ENCODE peak calls at places on chromosomes 6 and 20, in five cellular contexts. One of them, this sample, is unnamed.

GRCh38 chr20:51574248-51575033 is 31.9 kb upstream of the NFATC2 start:
- DNase-seq in naive thymus-derived CD4-positive, alpha-beta T cell: no peak
- DNase-seq in hepatocyte: no peak
- DNase-seq in thoracic aorta: no peak
- DNase-seq in CD4-positive, alpha-beta memory T cell: no peak
- DNase-seq in this sample: no peak

GRCh38 chr6:69696273-69696672 is 100.5 kb downstream of the LMBRD1 start:
- DNase-seq in naive thymus-derived CD4-positive, alpha-beta T cell: no peak
- DNase-seq in hepatocyte: no peak
- DNase-seq in thoracic aorta: no peak
- DNase-seq in CD4-positive, alpha-beta memory T cell: no peak
- DNase-seq in this sample: no peak

GRCh38 chr6:3139090-3139903 is 18.0 kb downstream of the TUBB2A start:
- DNase-seq in naive thymus-derived CD4-positive, alpha-beta T cell: no peak
- DNase-seq in hepatocyte: peak
- DNase-seq in thoracic aorta: no peak
- DNase-seq in CD4-positive, alpha-beta memory T cell: no peak
- DNase-seq in this sample: no peak

GRCh38 chr20:21507275-21508229 is 6.3 kb downstream of the NKX2-2 start:
- DNase-seq in naive thymus-derived CD4-positive, alpha-beta T cell: no peak
- DNase-seq in hepatocyte: no peak
- DNase-seq in thoracic aorta: no peak
- DNase-seq in CD4-positive, alpha-beta memory T cell: no peak
- DNase-seq in this sample: no peak

GRCh38 chr6:1372690-1373089 is 16.7 kb upstream of the FOXF2 start:
- DNase-seq in naive thymus-derived CD4-positive, alpha-beta T cell: no peak
- DNase-seq in hepatocyte: no peak
- DNase-seq in thoracic aorta: no peak
- DNase-seq in CD4-positive, alpha-beta memory T cell: no peak
- DNase-seq in this sample: no peak

GRCh38 chr6:147566244-147566898 is 57.9 kb downstream of the SAMD5 start:
- DNase-seq in naive thymus-derived CD4-positive, alpha-beta T cell: no peak
- DNase-seq in hepatocyte: no peak
- DNase-seq in thoracic aorta: no peak
- DNase-seq in CD4-positive, alpha-beta memory T cell: no peak
- DNase-seq in this sample: no peak

GRCh38 chr6:53033764-53034163 is 31.4 kb upstream of the FBXO9 start:
- DNase-seq in naive thymus-derived CD4-positive, alpha-beta T cell: no peak
- DNase-seq in hepatocyte: no peak
- DNase-seq in thoracic aorta: no peak
- DNase-seq in CD4-positive, alpha-beta memory T cell: no peak
- DNase-seq in this sample: no peak

GRCh38 chr20:63580796-63581461 is 6.9 kb upstream of the HELZ2 start:
- DNase-seq in naive thymus-derived CD4-positive, alpha-beta T cell: peak
- DNase-seq in hepatocyte: peak
- DNase-seq in thoracic aorta: no peak
- DNase-seq in CD4-positive, alpha-beta memory T cell: peak
- DNase-seq in this sample: peak

GRCh38 chr6:101249470-101249869 is 144.0 kb upstream of the GRIK2 start:
- DNase-seq in naive thymus-derived CD4-positive, alpha-beta T cell: no peak
- DNase-seq in hepatocyte: no peak
- DNase-seq in thoracic aorta: no peak
- DNase-seq in CD4-positive, alpha-beta memory T cell: no peak
- DNase-seq in this sample: no peak

GRCh38 chr6:14077193-14077853 is 40.2 kb upstream of the CD83 start:
- DNase-seq in naive thymus-derived CD4-positive, alpha-beta T cell: no peak
- DNase-seq in hepatocyte: no peak
- DNase-seq in thoracic aorta: no peak
- DNase-seq in CD4-positive, alpha-beta memory T cell: no peak
- DNase-seq in this sample: no peak

GRCh38 chr6:26592649-26593048 is 4.1 kb upstream of the ABT1 start:
- DNase-seq in naive thymus-derived CD4-positive, alpha-beta T cell: no peak
- DNase-seq in hepatocyte: no peak
- DNase-seq in thoracic aorta: no peak
- DNase-seq in CD4-positive, alpha-beta memory T cell: no peak
- DNase-seq in this sample: no peak

GRCh38 chr6:122580731-122581130 is 29.5 kb upstream of the PKIB start:
- DNase-seq in naive thymus-derived CD4-positive, alpha-beta T cell: no peak
- DNase-seq in hepatocyte: no peak
- DNase-seq in thoracic aorta: no peak
- DNase-seq in CD4-positive, alpha-beta memory T cell: no peak
- DNase-seq in this sample: no peak

GRCh38 chr20:46088409-46089075 is 1.2 kb downstream of the NCOA5 start:
- DNase-seq in naive thymus-derived CD4-positive, alpha-beta T cell: no peak
- DNase-seq in hepatocyte: peak
- DNase-seq in thoracic aorta: no peak
- DNase-seq in CD4-positive, alpha-beta memory T cell: no peak
- DNase-seq in this sample: peak

GRCh38 chr20:4665591-4665990 is 56.1 kb upstream of the PRND start:
- DNase-seq in naive thymus-derived CD4-positive, alpha-beta T cell: no peak
- DNase-seq in hepatocyte: no peak
- DNase-seq in thoracic aorta: no peak
- DNase-seq in CD4-positive, alpha-beta memory T cell: no peak
- DNase-seq in this sample: no peak

GRCh38 chr6:168676552-168677317 is 235.8 kb downstream of the SMOC2 start:
- DNase-seq in naive thymus-derived CD4-positive, alpha-beta T cell: no peak
- DNase-seq in hepatocyte: no peak
- DNase-seq in thoracic aorta: no peak
- DNase-seq in CD4-positive, alpha-beta memory T cell: no peak
- DNase-seq in this sample: no peak

GRCh38 chr6:37862992-37863391 is 43.5 kb downstream of the ZFAND3 start:
- DNase-seq in naive thymus-derived CD4-positive, alpha-beta T cell: no peak
- DNase-seq in hepatocyte: no peak
- DNase-seq in thoracic aorta: no peak
- DNase-seq in CD4-positive, alpha-beta memory T cell: no peak
- DNase-seq in this sample: no peak

GRCh38 chr20:45282700-45283528 is 23.7 kb upstream of the RBPJL start:
- DNase-seq in naive thymus-derived CD4-positive, alpha-beta T cell: no peak
- DNase-seq in hepatocyte: no peak
- DNase-seq in thoracic aorta: no peak
- DNase-seq in CD4-positive, alpha-beta memory T cell: no peak
- DNase-seq in this sample: no peak

GRCh38 chr6:50128420-50129005 is 78.8 kb upstream of the DEFB112 start:
- DNase-seq in naive thymus-derived CD4-positive, alpha-beta T cell: no peak
- DNase-seq in hepatocyte: peak
- DNase-seq in thoracic aorta: no peak
- DNase-seq in CD4-positive, alpha-beta memory T cell: no peak
- DNase-seq in this sample: no peak

GRCh38 chr6:34358389-34358906 is 34.0 kb downstream of the NUDT3 start:
- DNase-seq in naive thymus-derived CD4-positive, alpha-beta T cell: no peak
- DNase-seq in hepatocyte: peak
- DNase-seq in thoracic aorta: no peak
- DNase-seq in CD4-positive, alpha-beta memory T cell: no peak
- DNase-seq in this sample: no peak

GRCh38 chr6:148973809-148974208 is 227.0 kb downstream of the UST start:
- DNase-seq in naive thymus-derived CD4-positive, alpha-beta T cell: no peak
- DNase-seq in hepatocyte: peak
- DNase-seq in thoracic aorta: no peak
- DNase-seq in CD4-positive, alpha-beta memory T cell: no peak
- DNase-seq in this sample: no peak

GRCh38 chr6:89458720-89459119 is 25.8 kb downstream of the ANKRD6 start:
- DNase-seq in naive thymus-derived CD4-positive, alpha-beta T cell: no peak
- DNase-seq in hepatocyte: no peak
- DNase-seq in thoracic aorta: no peak
- DNase-seq in CD4-positive, alpha-beta memory T cell: no peak
- DNase-seq in this sample: no peak

DNA sequence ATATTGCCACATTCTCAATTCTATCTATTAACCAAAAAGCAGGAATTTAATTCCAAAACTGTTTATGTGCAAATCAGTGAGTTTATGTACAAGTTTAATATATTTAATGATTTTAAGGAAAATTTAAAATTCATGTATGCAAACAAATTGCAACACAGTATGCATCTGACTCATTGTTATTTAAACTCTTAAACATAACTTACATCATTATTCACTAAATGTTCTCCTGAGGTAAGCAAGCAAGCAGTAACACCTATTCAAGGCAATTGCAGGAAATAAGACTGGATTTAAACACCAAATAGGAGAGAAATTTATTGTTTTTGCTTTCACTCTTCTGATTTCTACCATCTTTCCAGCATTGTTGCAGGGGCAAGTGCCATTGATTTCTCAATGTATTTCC is 239.5 kb downstream of the TFAP2A start:
- DNase-seq in naive thymus-derived CD4-positive, alpha-beta T cell: no peak
- DNase-seq in hepatocyte: no peak
- DNase-seq in thoracic aorta: no peak
- DNase-seq in CD4-positive, alpha-beta memory T cell: no peak
- DNase-seq in this sample: no peak
- H3K27ac ChIP-seq in naive thymus-derived CD4-positive, alpha-beta T cell: no peak
- H3K27ac ChIP-seq in hepatocyte: no peak
- H3K27ac ChIP-seq in thoracic aorta: no peak
- H3K27ac ChIP-seq in CD4-positive, alpha-beta memory T cell: no peak
- H3K27ac ChIP-seq in this sample: no peak

GRCh38 chr6:161236091-161236633 is 37.7 kb downstream of the AGPAT4 start:
- DNase-seq in naive thymus-derived CD4-positive, alpha-beta T cell: no peak
- DNase-seq in hepatocyte: no peak
- DNase-seq in thoracic aorta: no peak
- DNase-seq in CD4-positive, alpha-beta memory T cell: no peak
- DNase-seq in this sample: no peak

GRCh38 chr6:161232467-161232866 is 41.4 kb downstream of the AGPAT4 start:
- DNase-seq in naive thymus-derived CD4-positive, alpha-beta T cell: no peak
- DNase-seq in hepatocyte: no peak
- DNase-seq in thoracic aorta: no peak
- DNase-seq in CD4-positive, alpha-beta memory T cell: no peak
- DNase-seq in this sample: no peak

GRCh38 chr6:161238076-161238869 is 35.6 kb downstream of the AGPAT4 start:
- DNase-seq in naive thymus-derived CD4-positive, alpha-beta T cell: no peak
- DNase-seq in hepatocyte: no peak
- DNase-seq in thoracic aorta: no peak
- DNase-seq in CD4-positive, alpha-beta memory T cell: no peak
- DNase-seq in this sample: no peak

GRCh38 chr6:161233986-161234620 is 39.8 kb downstream of the AGPAT4 start:
- DNase-seq in naive thymus-derived CD4-positive, alpha-beta T cell: no peak
- DNase-seq in hepatocyte: peak
- DNase-seq in thoracic aorta: no peak
- DNase-seq in CD4-positive, alpha-beta memory T cell: no peak
- DNase-seq in this sample: no peak

GRCh38 chr6:161237176-161237575 is 36.7 kb downstream of the AGPAT4 start:
- DNase-seq in naive thymus-derived CD4-positive, alpha-beta T cell: no peak
- DNase-seq in hepatocyte: no peak
- DNase-seq in thoracic aorta: no peak
- DNase-seq in CD4-positive, alpha-beta memory T cell: no peak
- DNase-seq in this sample: no peak
- H3K27ac ChIP-seq in naive thymus-derived CD4-positive, alpha-beta T cell: no peak
- H3K27ac ChIP-seq in hepatocyte: no peak
- H3K27ac ChIP-seq in thoracic aorta: no peak
- H3K27ac ChIP-seq in CD4-positive, alpha-beta memory T cell: no peak
- H3K27ac ChIP-seq in this sample: no peak

GRCh38 chr20:53921443-53921973 is 148.9 kb downstream of the BCAS1 start:
- DNase-seq in naive thymus-derived CD4-positive, alpha-beta T cell: no peak
- DNase-seq in hepatocyte: no peak
- DNase-seq in thoracic aorta: no peak
- DNase-seq in CD4-positive, alpha-beta memory T cell: no peak
- DNase-seq in this sample: no peak

GRCh38 chr20:53922901-53923314 is 147.5 kb downstream of the BCAS1 start:
- DNase-seq in naive thymus-derived CD4-positive, alpha-beta T cell: no peak
- DNase-seq in hepatocyte: no peak
- DNase-seq in thoracic aorta: no peak
- DNase-seq in CD4-positive, alpha-beta memory T cell: no peak
- DNase-seq in this sample: no peak

GRCh38 chr20:53925651-53926401 is 144.6 kb downstream of the BCAS1 start:
- DNase-seq in naive thymus-derived CD4-positive, alpha-beta T cell: no peak
- DNase-seq in hepatocyte: no peak
- DNase-seq in thoracic aorta: no peak
- DNase-seq in CD4-positive, alpha-beta memory T cell: no peak
- DNase-seq in this sample: no peak

GRCh38 chr20:53926428-53927028 is 143.9 kb downstream of the BCAS1 start:
- DNase-seq in naive thymus-derived CD4-positive, alpha-beta T cell: no peak
- DNase-seq in hepatocyte: peak
- DNase-seq in thoracic aorta: no peak
- DNase-seq in CD4-positive, alpha-beta memory T cell: no peak
- DNase-seq in this sample: no peak

DNA sequence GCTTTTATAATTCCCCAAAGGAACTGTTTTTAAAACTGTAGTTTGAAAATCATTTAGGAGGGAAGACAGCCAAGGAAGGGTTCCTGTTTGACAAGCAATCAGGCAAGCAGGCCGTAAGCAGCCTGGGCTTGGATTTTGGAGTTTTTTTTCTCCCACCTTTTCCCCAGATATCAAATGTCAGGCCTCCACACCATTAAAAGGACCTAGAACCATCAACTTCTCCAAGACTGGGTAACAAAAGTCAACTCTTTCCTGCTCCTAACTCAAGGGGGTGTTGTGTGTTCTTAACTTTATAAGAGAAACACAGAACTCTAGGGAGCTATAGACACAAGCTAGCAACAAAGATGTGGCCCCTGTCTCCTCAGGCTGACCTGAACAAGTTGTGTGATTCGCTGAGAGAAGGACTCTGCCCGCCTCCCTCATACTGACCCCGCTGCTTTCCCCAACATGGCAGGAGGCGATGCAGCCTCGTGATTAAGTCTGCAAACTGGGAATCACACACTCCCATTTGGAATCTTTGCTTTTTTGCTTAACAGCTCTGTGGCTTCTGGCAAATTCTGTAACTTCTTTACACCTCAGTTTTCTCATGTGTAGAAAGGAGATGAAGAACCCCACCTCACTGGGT is 146.5 kb downstream of the BCAS1 start:
- DNase-seq in naive thymus-derived CD4-positive, alpha-beta T cell: no peak
- DNase-seq in hepatocyte: no peak
- DNase-seq in thoracic aorta: no peak
- DNase-seq in CD4-positive, alpha-beta memory T cell: no peak
- DNase-seq in this sample: no peak
- H3K27ac ChIP-seq in naive thymus-derived CD4-positive, alpha-beta T cell: no peak
- H3K27ac ChIP-seq in hepatocyte: no peak
- H3K27ac ChIP-seq in thoracic aorta: peak
- H3K27ac ChIP-seq in CD4-positive, alpha-beta memory T cell: no peak
- H3K27ac ChIP-seq in this sample: no peak

GRCh38 chr20:12054556-12054955 is 136.9 kb downstream of the BTBD3 start:
- DNase-seq in naive thymus-derived CD4-positive, alpha-beta T cell: no peak
- DNase-seq in hepatocyte: no peak
- DNase-seq in thoracic aorta: no peak
- DNase-seq in CD4-positive, alpha-beta memory T cell: no peak
- DNase-seq in this sample: no peak

GRCh38 chr20:12056836-12057235 is 139.1 kb downstream of the BTBD3 start:
- DNase-seq in naive thymus-derived CD4-positive, alpha-beta T cell: no peak
- DNase-seq in hepatocyte: peak
- DNase-seq in thoracic aorta: no peak
- DNase-seq in CD4-positive, alpha-beta memory T cell: no peak
- DNase-seq in this sample: no peak

GRCh38 chr20:12057778-12058177 is 140.1 kb downstream of the BTBD3 start:
- DNase-seq in naive thymus-derived CD4-positive, alpha-beta T cell: no peak
- DNase-seq in hepatocyte: no peak
- DNase-seq in thoracic aorta: no peak
- DNase-seq in CD4-positive, alpha-beta memory T cell: no peak
- DNase-seq in this sample: no peak

GRCh38 chr20:12061471-12061870 is 143.8 kb downstream of the BTBD3 start:
- DNase-seq in naive thymus-derived CD4-positive, alpha-beta T cell: no peak
- DNase-seq in hepatocyte: no peak
- DNase-seq in thoracic aorta: no peak
- DNase-seq in CD4-positive, alpha-beta memory T cell: no peak
- DNase-seq in this sample: no peak

DNA sequence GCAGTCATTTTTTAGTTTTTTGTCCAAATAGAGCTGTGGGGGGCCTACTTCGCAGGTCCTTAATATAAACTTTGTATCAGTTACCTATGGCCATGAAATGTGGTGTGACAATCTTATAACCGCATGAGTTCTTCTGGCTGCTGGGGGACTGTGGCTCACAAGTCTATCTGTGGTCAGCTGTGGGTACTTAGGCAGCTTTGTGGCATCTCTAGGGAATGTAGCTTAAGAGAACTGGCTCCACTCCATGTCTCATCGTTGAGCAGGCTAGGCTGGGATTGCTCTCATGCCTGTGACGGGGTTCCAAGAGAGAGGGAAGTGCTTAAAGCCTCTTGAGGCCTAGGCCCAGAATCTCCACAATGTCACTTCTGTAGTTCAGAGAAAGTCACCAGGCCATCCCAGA is 140.5 kb downstream of the BTBD3 start:
- DNase-seq in naive thymus-derived CD4-positive, alpha-beta T cell: no peak
- DNase-seq in hepatocyte: no peak
- DNase-seq in thoracic aorta: no peak
- DNase-seq in CD4-positive, alpha-beta memory T cell: no peak
- DNase-seq in this sample: no peak
- H3K27ac ChIP-seq in naive thymus-derived CD4-positive, alpha-beta T cell: no peak
- H3K27ac ChIP-seq in hepatocyte: no peak
- H3K27ac ChIP-seq in thoracic aorta: no peak
- H3K27ac ChIP-seq in CD4-positive, alpha-beta memory T cell: no peak
- H3K27ac ChIP-seq in this sample: no peak